ENCODE peak calls at places on chromosomes 2 and 18, in five cellular contexts. C is right cardiac atrium; O is Ammon's horn; T is progenitor cell of endocrine pancreas; W is activated T-helper 1 cell treated with anti-CD3 and anti-CD28 coated beads, Interleukin-2, amount 50 U/mL, for 16 hours. N is an unnamed sample.

GRCh38 chr2:62931536-62931935 is 119.1 kb upstream of the OTX1 start:
- DNase-seq in O (no peak), T (no peak), W (no peak), C (no peak), N (no peak)

GRCh38 chr2:173990970-173991819 is 26.0 kb upstream of the SP3 start:
- DNase-seq in C (peak), T (no peak), O (peak), W (no peak), N (no peak)

GRCh38 chr18:76394780-76395476 is 100.1 kb downstream of the ZNF516 start:
- DNase-seq in T (no peak), W (no peak), O (no peak), C (no peak), N (no peak)

GRCh38 chr2:54457326-54458023 is 1.3 kb downstream of the SPTBN1 start:
- DNase-seq in W (no peak), O (peak), T (peak), C (peak), N (peak)

GRCh38 chr2:101080214-101081068 is 70.7 kb downstream of the TBC1D8 start:
- DNase-seq in C (no peak), W (no peak), T (no peak), O (no peak), N (no peak)

GRCh38 chr18:52499646-52500045 is 159.6 kb downstream of the DCC start:
- DNase-seq in O (no peak), W (no peak), T (no peak), C (no peak), N (no peak)

GRCh38 chr2:9410108-9410507 is 13.2 kb downstream of the ITGB1BP1 start:
- DNase-seq in O (no peak), T (no peak), W (no peak), C (no peak), N (no peak)

GRCh38 chr2:8821276-8822217 is 15.9 kb downstream of the KIDINS220 start:
- DNase-seq in W (no peak), T (no peak), C (peak), O (peak), N (peak)

GRCh38 chr2:241613018-241613780 is 23.8 kb downstream of the THAP4 start:
- DNase-seq in W (no peak), O (no peak), C (no peak), T (no peak), N (no peak)

GRCh38 chr2:34266908-34267697 is 668.0 kb upstream of the FAM98A start:
- DNase-seq in T (no peak), C (no peak), W (no peak), O (no peak), N (no peak)

GRCh38 chr2:127581050-127581345 is 45.5 kb downstream of the MYO7B start:
- DNase-seq in T (no peak), C (no peak), W (no peak), O (no peak), N (no peak)

GRCh38 chr2:109279243-109279860 is 150.3 kb downstream of the SH3RF3 start:
- DNase-seq in C (no peak), W (no peak), O (no peak), T (no peak), N (no peak)

GRCh38 chr2:134381141-134381540 is 127.3 kb downstream of the MGAT5 start:
- DNase-seq in C (no peak), O (no peak), W (no peak), T (no peak), N (no peak)

GRCh38 chr2:11796190-11797171 is 50.0 kb downstream of the LPIN1 start:
- DNase-seq in W (no peak), C (no peak), O (no peak), T (no peak), N (peak)

GRCh38 chr2:231708773-231709635 is 679 bp downstream of the PTMA start:
- DNase-seq in O (no peak), T (peak), C (peak), W (no peak), N (no peak)

GRCh38 chr2:18918280-18918679 is 328.9 kb upstream of the NT5C1B start:
- DNase-seq in O (no peak), T (no peak), W (no peak), C (no peak), N (no peak)

GRCh38 chr2:1603059-1603458 is 141.3 kb downstream of the PXDN start:
- DNase-seq in C (no peak), W (no peak), T (no peak), O (no peak), N (no peak)

GRCh38 chr18:52869942-52870907 is 530.2 kb downstream of the DCC start:
- DNase-seq in W (no peak), O (no peak), T (no peak), C (no peak), N (no peak)

N was measured in G401.